ENCODE peak calls at places on chromosomes 16 and 17, in six cellular contexts. H is naive thymus-derived CD8-positive, alpha-beta T cell; V is AG08395; G is stimulated activated CD4-positive, alpha-beta T cell treated with anti-CD3 and anti-CD28 coated beads, Interleukin-2, amount 100 ng/mL, for 48 hours; B is stimulated activated CD8-positive, alpha-beta memory T cell treated with anti-CD3 and anti-CD28 coated beads, Interleukin-2, amount 100 ng/mL, for 1 hour; K is GM20000. Z is an unnamed sample.

GRCh38 chr17:49393491-49394255 is 21.0 kb downstream of the PHB1 start:
- DNase-seq in H (no peak), V (no peak), G (no peak), B (no peak), K (no peak), Z (no peak)

GRCh38 chr17:27408891-27409290 is 47.4 kb upstream of the KSR1 start:
- DNase-seq in H (no peak), V (peak), G (no peak), B (no peak), K (no peak), Z (no peak)

GRCh38 chr16:89924298-89924924 is 1.3 kb downstream of the TUBB3 start:
- DNase-seq in H (peak), V (no peak), G (no peak), B (no peak), K (peak), Z (peak)

GRCh38 chr16:67919618-67920210 is 11.9 kb downstream of the CTRL start:
- DNase-seq in H (no peak), V (peak), G (no peak), B (no peak), K (no peak), Z (no peak)

GRCh38 chr17:67078292-67078691 is 33.9 kb downstream of the CACNG1 start:
- DNase-seq in H (no peak), V (no peak), G (no peak), B (no peak), K (no peak), Z (no peak)

GRCh38 chr17:65260626-65261025 is 123.5 kb downstream of the RGS9 start:
- DNase-seq in H (no peak), V (no peak), G (no peak), B (no peak), K (no peak), Z (no peak)

GRCh38 chr17:17810374-17811248 is 26.2 kb downstream of the SREBF1 start:
- DNase-seq in H (no peak), V (no peak), G (no peak), B (no peak), K (no peak), Z (no peak)

GRCh38 chr16:4327782-4328579 is 12.1 kb downstream of the GLIS2 start:
- DNase-seq in H (peak), V (peak), G (peak), B (peak), K (peak), Z (peak)

GRCh38 chr17:9279911-9280310 is 258.6 kb downstream of the NTN1 start:
- DNase-seq in H (no peak), V (no peak), G (no peak), B (no peak), K (no peak), Z (no peak)

GRCh38 chr17:63693411-63694113 is 6.4 kb downstream of the LIMD2 start:
- DNase-seq in H (peak), V (no peak), G (no peak), B (no peak), K (no peak), Z (no peak)